ENCODE peak calls at places on chromosomes 7 and 10, in ten cellular contexts. L is NCI-H748 treated with DMSO at 0.1 percent for 48 hours; G is CD8-positive, alpha-beta T cell; Q is type B pancreatic cell; W is C1 segment of cervical spinal cord; F is osteoblast; R is GM12865; D is HCT116; Z is NCI-H2081; M is stimulated activated CD4-positive, alpha-beta T cell treated with anti-CD3 and anti-CD28 coated beads, Interleukin-1b, Interleukin-23, amount 100 ng/mL, for 1 hour. B is an unnamed sample.

GRCh38 chr10:8401531-8401930 is 347.0 kb downstream of the GATA3 start:
- DNase-seq in L (no peak), G (no peak), Q (no peak), W (no peak), F (no peak), R (no peak), D (no peak), Z (no peak), M (no peak), B (no peak)

GRCh38 chr7:112886171-112886570 is 96.0 kb upstream of the TMEM168 start:
- DNase-seq in L (no peak), G (no peak), Q (no peak), W (no peak), F (no peak), R (no peak), D (no peak), Z (no peak), M (no peak), B (no peak)

GRCh38 chr7:1223196-1224092 is 9.2 kb upstream of the UNCX start:
- DNase-seq in L (no peak), G (no peak), Q (no peak), W (no peak), F (peak), R (peak), D (no peak), Z (no peak), M (no peak), B (no peak)

GRCh38 chr10:75400769-75401568 is 595 bp downstream of the ZNF503 start:
- DNase-seq in L (no peak), G (no peak), Q (peak), W (no peak), F (peak), R (peak), D (no peak), Z (peak), M (no peak), B (no peak)

GRCh38 chr7:7257899-7258692 is 75.8 kb downstream of the C1GALT1 start:
- DNase-seq in L (no peak), G (no peak), Q (no peak), W (no peak), F (peak), R (peak), D (no peak), Z (no peak), M (no peak), B (peak)

GRCh38 chr10:36489181-36489927 is 636.0 kb upstream of the ANKRD30A start:
- DNase-seq in L (no peak), G (no peak), Q (no peak), W (no peak), F (peak), R (no peak), D (no peak), Z (no peak), M (no peak), B (no peak)

GRCh38 chr7:86645174-86645566 is 1.5 kb downstream of the GRM3 start:
- DNase-seq in L (no peak), G (no peak), Q (no peak), W (no peak), F (no peak), R (no peak), D (no peak), Z (no peak), M (no peak), B (no peak)

GRCh38 chr7:82044497-82045080 is 274.7 kb upstream of the HGF start:
- DNase-seq in L (peak), G (no peak), Q (no peak), W (no peak), F (no peak), R (peak), D (peak), Z (peak), M (no peak), B (no peak)

GRCh38 chr7:41921453-41921912 is 218.6 kb upstream of the INHBA start:
- DNase-seq in L (no peak), G (no peak), Q (no peak), W (no peak), F (no peak), R (no peak), D (no peak), Z (no peak), M (no peak), B (no peak)